ENCODE peak calls at places on chromosome 21, in ten cellular contexts. B is HL-60, K is nephron progenitor cell, P is brain microvascular endothelial cell, W is AG04450, S is SK-N-SH, V is psoas muscle, N is cardiac fibroblast, Q is body of pancreas, F is astrocyte of the spinal cord. A is an unnamed sample.

GRCh38 chr21:26280715-26281310 is 110.2 kb upstream of the APP start:
- DNase-seq in B (no peak), K (peak), P (no peak), W (no peak), S (peak), V (no peak), N (no peak), Q (no peak), F (no peak), A (peak)

GRCh38 chr21:45524756-45525152 is 17.5 kb downstream of the SLC19A1 start:
- DNase-seq in B (no peak), K (no peak), P (no peak), W (no peak), S (no peak), V (no peak), N (no peak), Q (no peak), F (no peak), A (no peak)

GRCh38 chr21:14616303-14617039 is 70.4 kb upstream of the SAMSN1 start:
- DNase-seq in B (no peak), K (no peak), P (no peak), W (no peak), S (no peak), V (no peak), N (no peak), Q (no peak), F (no peak), A (peak)

GRCh38 chr21:15754640-15755039 is 24.9 kb downstream of the USP25 start:
- DNase-seq in B (no peak), K (no peak), P (no peak), W (no peak), S (no peak), V (no peak), N (peak), Q (no peak), F (peak), A (peak)

GRCh38 chr21:46057111-46057709 is 40.7 kb upstream of the COL6A2 start:
- DNase-seq in B (no peak), K (no peak), P (no peak), W (no peak), S (no peak), V (peak), N (no peak), Q (no peak), F (no peak), A (no peak)

GRCh38 chr21:25369524-25370300 is 237.6 kb downstream of the MRPL39 start:
- DNase-seq in B (no peak), K (no peak), P (no peak), W (no peak), S (no peak), V (no peak), N (peak), Q (peak), F (peak), A (peak)

GRCh38 chr21:9758141-9758540 is 763.2 kb upstream of the TPTE start:
- DNase-seq in B (no peak), K (no peak), P (no peak), W (no peak), S (no peak), V (no peak), N (no peak), Q (no peak), F (no peak), A (no peak)

GRCh38 chr21:45290948-45291612 is 3.4 kb upstream of the POFUT2 start:
- DNase-seq in B (no peak), K (no peak), P (peak), W (no peak), S (peak), V (peak), N (peak), Q (no peak), F (peak), A (peak)

GRCh38 chr21:36709030-36709867 is 10.3 kb downstream of the SIM2 start:
- DNase-seq in B (no peak), K (no peak), P (no peak), W (no peak), S (no peak), V (no peak), N (no peak), Q (no peak), F (no peak), A (no peak)

GRCh38 chr21:45880097-45881068 is 101.2 kb upstream of the COL6A1 start:
- DNase-seq in B (peak), K (peak), P (peak), W (no peak), S (peak), V (peak), N (peak), Q (peak), F (peak), A (peak)

GRCh38 chr21:15539376-15539775 is 190.4 kb upstream of the USP25 start:
- DNase-seq in B (no peak), K (no peak), P (no peak), W (no peak), S (no peak), V (no peak), N (no peak), Q (no peak), F (no peak), A (peak)

GRCh38 chr21:26388731-26389231 is 184.3 kb downstream of the CYYR1 start:
- DNase-seq in B (no peak), K (no peak), P (peak), W (no peak), S (peak), V (no peak), N (peak), Q (no peak), F (peak), A (peak)

GRCh38 chr21:33611006-33611744 is 22.7 kb upstream of the DONSON start:
- DNase-seq in B (no peak), K (no peak), P (no peak), W (no peak), S (no peak), V (no peak), N (no peak), Q (no peak), F (no peak), A (no peak)

GRCh38 chr21:17783816-17784598 is 35.1 kb downstream of the C21orf91 start:
- DNase-seq in B (peak), K (no peak), P (no peak), W (no peak), S (no peak), V (no peak), N (no peak), Q (no peak), F (no peak), A (no peak)

GRCh38 chr21:43864313-43864805 is 664 bp upstream of the AGPAT3 start:
- DNase-seq in B (peak), K (peak), P (no peak), W (no peak), S (peak), V (peak), N (peak), Q (peak), F (no peak), A (peak)

GRCh38 chr21:45074048-45074817 is at the start of gene ADARB1:
- DNase-seq in B (peak), K (peak), P (peak), W (no peak), S (peak), V (peak), N (peak), Q (peak), F (peak), A (peak)

GRCh38 chr21:16992448-16992847 is 520.4 kb upstream of the CXADR start:
- DNase-seq in B (no peak), K (no peak), P (no peak), W (no peak), S (no peak), V (no peak), N (no peak), Q (no peak), F (no peak), A (no peak)

GRCh38 chr21:39869141-39869818 is 2.0 kb downstream of the PCP4 start:
- DNase-seq in B (no peak), K (no peak), P (no peak), W (no peak), S (no peak), V (no peak), N (no peak), Q (peak), F (no peak), A (no peak)

GRCh38 chr21:46061950-46062349 is 36.0 kb upstream of the COL6A2 start:
- DNase-seq in B (no peak), K (no peak), P (no peak), W (no peak), S (no peak), V (no peak), N (no peak), Q (no peak), F (no peak), A (no peak)

GRCh38 chr21:20971296-20971921 is 26.8 kb upstream of the NCAM2 start:
- DNase-seq in B (peak), K (peak), P (peak), W (peak), S (peak), V (peak), N (peak), Q (peak), F (peak), A (peak)

GRCh38 chr21:46205121-46205520 is 20.9 kb upstream of the SPATC1L start:
- DNase-seq in B (no peak), K (no peak), P (no peak), W (no peak), S (peak), V (no peak), N (no peak), Q (no peak), F (no peak), A (no peak)

GRCh38 chr21:15425049-15425448 is 304.7 kb upstream of the USP25 start:
- DNase-seq in B (no peak), K (no peak), P (no peak), W (no peak), S (no peak), V (no peak), N (no peak), Q (no peak), F (no peak), A (no peak)

GRCh38 chr21:26982767-26983166 is 15.9 kb upstream of the ADAMTS5 start:
- DNase-seq in B (no peak), K (no peak), P (no peak), W (no peak), S (no peak), V (no peak), N (peak), Q (no peak), F (peak), A (peak)

GRCh38 chr21:45862544-45863207 is 118.9 kb upstream of the COL6A1 start:
- DNase-seq in B (no peak), K (no peak), P (no peak), W (no peak), S (no peak), V (no peak), N (no peak), Q (no peak), F (no peak), A (no peak)

GRCh38 chr21:14591882-14592281 is 45.8 kb upstream of the SAMSN1 start:
- DNase-seq in B (peak), K (no peak), P (peak), W (no peak), S (no peak), V (peak), N (peak), Q (peak), F (peak), A (peak)

GRCh38 chr21:29490016-29490415 is 191.3 kb downstream of the BACH1 start:
- DNase-seq in B (no peak), K (no peak), P (peak), W (no peak), S (no peak), V (no peak), N (no peak), Q (no peak), F (peak), A (no peak)

GRCh38 chr21:40615503-40616376 is 231.2 kb downstream of the DSCAM start:
- DNase-seq in B (no peak), K (no peak), P (no peak), W (no peak), S (no peak), V (no peak), N (no peak), Q (no peak), F (no peak), A (no peak)

GRCh38 chr21:32359719-32360260 is 33.0 kb downstream of the URB1 start:
- DNase-seq in B (peak), K (no peak), P (no peak), W (no peak), S (no peak), V (no peak), N (no peak), Q (peak), F (no peak), A (peak)
- TF ChIP-seq CTCF in B (no peak), K (no peak), P (peak), W (peak), S (peak), V (no peak), N (peak), Q (no peak), F (peak), A (peak)

GRCh38 chr21:38654580-38654979 is 151.1 kb upstream of the ETS2 start:
- DNase-seq in B (no peak), K (no peak), P (no peak), W (no peak), S (no peak), V (no peak), N (no peak), Q (no peak), F (no peak), A (no peak)
- TF ChIP-seq CTCF in B (no peak), K (no peak), P (no peak), W (no peak), S (no peak), V (no peak), N (no peak), Q (no peak), F (no peak), A (no peak)

GRCh38 chr21:22120616-22121266 is 1122.5 kb downstream of the NCAM2 start:
- DNase-seq in B (peak), K (peak), P (no peak), W (no peak), S (no peak), V (no peak), N (peak), Q (no peak), F (peak), A (peak)
- TF ChIP-seq CTCF in B (peak), K (peak), P (peak), W (peak), S (peak), V (no peak), N (peak), Q (peak), F (peak), A (peak)

GRCh38 chr21:31897311-31897710 is 24.5 kb downstream of the HUNK start:
- DNase-seq in B (no peak), K (no peak), P (no peak), W (no peak), S (no peak), V (no peak), N (no peak), Q (no peak), F (no peak), A (peak)

GRCh38 chr21:31902438-31902837 is 29.6 kb downstream of the HUNK start:
- DNase-seq in B (no peak), K (no peak), P (no peak), W (no peak), S (no peak), V (no peak), N (no peak), Q (no peak), F (no peak), A (no peak)

GRCh38 chr21:31901342-31901741 is 28.5 kb downstream of the HUNK start:
- DNase-seq in B (no peak), K (no peak), P (no peak), W (no peak), S (no peak), V (no peak), N (no peak), Q (peak), F (no peak), A (no peak)

GRCh38 chr21:31900121-31900895 is 27.5 kb downstream of the HUNK start:
- DNase-seq in B (no peak), K (no peak), P (no peak), W (no peak), S (no peak), V (no peak), N (no peak), Q (peak), F (no peak), A (no peak)

DNA sequence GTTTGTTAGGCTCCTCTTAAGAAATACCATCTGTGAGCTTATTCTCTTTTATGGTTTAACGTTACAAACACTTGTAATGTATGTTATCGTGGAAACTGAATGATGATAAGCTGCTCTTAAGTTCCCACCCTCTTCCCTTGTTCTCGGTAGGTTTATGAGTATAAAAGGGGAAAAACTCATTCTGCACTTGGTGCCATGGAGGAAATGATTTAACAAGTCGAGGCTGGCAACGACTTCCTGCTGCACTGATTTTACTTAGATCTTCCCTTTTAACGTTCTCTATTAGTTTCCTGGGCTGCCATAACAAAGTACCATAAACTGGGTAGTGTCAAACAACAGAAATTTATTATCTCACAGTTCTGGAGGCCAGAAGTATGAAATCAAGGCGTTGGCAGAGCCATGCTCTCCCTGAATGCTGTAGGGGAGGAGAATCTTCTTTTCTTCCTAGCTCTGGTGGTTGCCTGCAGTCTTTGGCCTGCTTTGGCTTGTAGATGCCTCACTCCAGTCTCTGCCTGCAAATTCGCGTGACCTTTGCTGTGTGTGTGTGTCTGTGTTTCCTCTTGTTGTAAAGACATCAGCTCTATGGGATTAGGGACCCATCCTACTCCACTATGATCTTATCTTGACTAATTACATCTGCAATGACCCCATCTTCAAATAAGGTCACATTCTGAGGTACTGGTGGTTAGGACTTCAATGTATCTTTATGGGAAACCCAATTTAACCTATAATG is 26.2 kb downstream of the HUNK start:
- DNase-seq in B (no peak), K (no peak), P (no peak), W (no peak), S (no peak), V (no peak), N (no peak), Q (no peak), F (no peak), A (no peak)
- TF ChIP-seq CTCF in B (no peak), K (no peak), P (no peak), W (no peak), S (no peak), V (no peak), N (no peak), Q (no peak), F (no peak), A (no peak)

GRCh38 chr21:42665484-42665883 is 12.1 kb downstream of the PDE9A start:
- DNase-seq in B (no peak), K (no peak), P (no peak), W (no peak), S (no peak), V (no peak), N (no peak), Q (no peak), F (no peak), A (no peak)
- TF ChIP-seq CTCF in B (no peak), K (no peak), P (no peak), W (no peak), S (no peak), V (no peak), N (no peak), Q (no peak), F (no peak), A (no peak)

GRCh38 chr21:34793471-34793870 is 124.7 kb downstream of the CLIC6 start:
- DNase-seq in B (no peak), K (no peak), P (no peak), W (no peak), S (no peak), V (no peak), N (no peak), Q (no peak), F (no peak), A (no peak)
- TF ChIP-seq CTCF in B (no peak), K (no peak), P (no peak), W (no peak), S (no peak), V (no peak), N (no peak), Q (no peak), F (no peak), A (no peak)

GRCh38 chr21:34724857-34725195 is 56.0 kb downstream of the CLIC6 start:
- DNase-seq in B (no peak), K (no peak), P (no peak), W (no peak), S (no peak), V (no peak), N (peak), Q (no peak), F (no peak), A (no peak)
- TF ChIP-seq CTCF in B (no peak), K (no peak), P (no peak), W (no peak), S (no peak), V (no peak), N (no peak), Q (no peak), F (no peak), A (no peak)

A was measured in fibroblast of mammary gland.